ENCODE peak calls at places on chromosomes 4 and X, in four cellular contexts. F is activated B cell treated with CpG ODN at 0.5 μM for 24 hours, K is foreskin keratinocyte, G is IMR-90. P is an unnamed sample.

GRCh38 chr4:13535708-13536361 is 8.5 kb downstream of the NKX3-2 start:
- DNase-seq in F (no peak), G (no peak), K (no peak), P (no peak)

GRCh38 chr4:15809058-15809457 is 30.9 kb downstream of the CD38 start:
- DNase-seq in G (no peak), K (no peak), F (no peak), P (no peak)

GRCh38 chr4:5365071-5366008 is 314.1 kb downstream of the STK32B start:
- DNase-seq in F (no peak), G (peak), K (peak), P (peak)

GRCh38 chr4:74319506-74319905 is 11.2 kb downstream of the EPGN start:
- DNase-seq in G (peak), F (no peak), K (peak), P (no peak)

GRCh38 chr4:93828830-93829530 is 427 bp downstream of the ATOH1 start:
- DNase-seq in F (no peak), K (no peak), G (no peak), P (no peak)

GRCh38 chr4:100986360-100986868 is 360.9 kb downstream of the PPP3CA start:
- DNase-seq in G (no peak), F (no peak), K (no peak), P (peak)

GRCh38 chr4:188053302-188053701 is 56.1 kb downstream of the TRIML2 start:
- DNase-seq in F (no peak), K (no peak), G (no peak), P (no peak)

GRCh38 chrX:17374619-17375360 is at the start of gene NHS:
- DNase-seq in G (peak), F (no peak), K (peak), P (no peak)

GRCh38 chrX:84168095-84168494 is 19.9 kb downstream of the RPS6KA6 start:
- DNase-seq in K (peak), G (peak), F (no peak), P (no peak)

GRCh38 chr4:26005764-26006163 is 91.7 kb downstream of the SMIM20 start:
- DNase-seq in F (no peak), G (no peak), K (no peak), P (no peak)

GRCh38 chr4:8847764-8848163 is 23.9 kb downstream of the HMX1 start:
- DNase-seq in F (no peak), G (no peak), K (no peak), P (no peak)

GRCh38 chr4:182717788-182718583 is 199.2 kb downstream of the DCTD start:
- DNase-seq in K (no peak), F (no peak), G (no peak), P (no peak)

GRCh38 chr4:170853422-170854021 is 763.8 kb upstream of the AADAT start:
- DNase-seq in K (peak), G (no peak), F (no peak), P (no peak)

GRCh38 chrX:6291444-6291843 is 62.8 kb upstream of the NLGN4X start:
- DNase-seq in G (no peak), F (no peak), K (no peak), P (no peak)

GRCh38 chr4:184100297-184100885 is 117.3 kb downstream of the ENPP6 start:
- DNase-seq in F (no peak), K (peak), G (peak), P (no peak)

GRCh38 chrX:87583679-87584078 is 66.1 kb downstream of the KLHL4 start:
- DNase-seq in K (no peak), F (no peak), G (peak), P (no peak)

GRCh38 chr4:139015948-139016451 is 419 bp downstream of the NOCT start:
- DNase-seq in F (no peak), G (peak), K (no peak), P (no peak)

GRCh38 chr4:8242782-8243556 is 26.6 kb upstream of the HTRA3 start:
- DNase-seq in K (no peak), F (no peak), G (no peak), P (no peak)

DNA sequence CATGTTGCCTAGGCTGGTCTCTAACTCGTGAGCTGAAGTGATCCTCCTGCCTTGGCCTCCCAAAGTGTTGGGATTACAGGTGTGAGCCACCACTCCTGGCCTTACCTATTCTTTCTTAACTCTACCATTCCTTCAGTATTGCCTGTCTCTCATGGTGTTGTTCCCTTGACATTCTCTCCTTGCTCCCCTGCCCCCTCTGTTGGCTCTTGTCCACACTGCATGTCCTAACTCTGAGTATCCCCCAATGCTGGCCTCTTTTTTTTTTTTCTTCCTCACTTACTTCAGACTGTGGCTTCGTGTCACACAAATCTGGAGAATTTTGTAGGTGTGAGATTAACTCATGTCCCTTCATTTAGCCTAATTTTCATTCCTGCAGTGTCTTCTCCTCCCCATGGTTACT is 22.9 kb upstream of the FRMPD4 start:
- DNase-seq in K (no peak), F (no peak), G (no peak), P (no peak)
- TF ChIP-seq CTCF in K (peak), F (no peak), G (no peak), P (peak)

DNA sequence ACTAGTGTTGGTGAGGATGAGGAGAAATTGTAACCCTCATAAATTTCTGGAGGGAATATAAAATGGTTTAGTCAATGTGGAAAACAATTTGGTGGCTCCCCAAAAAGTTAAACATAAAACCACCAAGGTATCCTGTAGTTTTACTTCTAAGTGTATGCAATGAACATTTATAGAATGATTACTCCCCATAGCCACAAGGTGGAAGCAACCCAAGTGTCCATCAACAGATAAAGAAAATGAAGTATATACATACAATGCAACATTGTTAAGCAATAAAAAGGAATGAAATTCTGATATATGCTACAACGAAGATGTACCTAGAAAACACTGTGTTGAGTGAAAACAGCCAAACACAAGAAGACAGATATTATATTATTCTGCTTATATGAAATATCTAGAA is 569.1 kb upstream of the GRID2 start:
- DNase-seq in K (peak), F (no peak), G (no peak), P (no peak)
- TF ChIP-seq CTCF in K (peak), F (no peak), G (no peak), P (peak)

GRCh38 chr4:185540040-185540439 is 4.7 kb upstream of the PDLIM3 start:
- DNase-seq in K (no peak), F (no peak), G (no peak), P (no peak)
- TF ChIP-seq CTCF in K (no peak), F (no peak), G (no peak), P (no peak)

DNA sequence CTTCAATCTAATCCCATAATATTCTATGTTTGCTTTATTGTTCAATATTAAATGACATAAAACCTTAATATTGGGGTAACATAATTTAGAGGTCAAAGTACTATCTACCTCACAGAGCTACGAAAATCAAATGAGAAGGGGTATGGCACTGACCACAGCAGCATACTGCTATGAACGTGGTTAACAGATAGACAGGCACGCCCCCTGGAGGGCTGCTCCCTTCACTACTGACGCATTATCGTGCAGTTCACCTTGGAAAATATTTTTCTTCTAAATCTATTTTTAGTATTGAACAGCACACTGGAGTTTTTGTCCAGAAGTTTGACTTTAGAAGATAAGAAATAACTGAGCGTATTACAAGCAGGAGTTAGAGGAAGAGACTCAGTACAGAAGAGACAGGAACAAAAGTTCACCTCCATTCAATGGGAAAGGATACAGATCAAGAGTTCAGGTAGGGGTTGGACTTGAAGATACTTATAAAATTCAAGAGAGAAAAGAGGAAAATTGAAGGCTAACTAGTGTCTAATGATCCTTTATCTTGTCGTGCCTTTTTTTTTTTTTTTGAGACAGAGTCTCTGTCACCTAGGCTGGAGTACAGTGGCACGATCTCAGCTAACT is 22.7 kb downstream of the MAP9 start:
- DNase-seq in F (no peak), K (no peak), G (peak), P (no peak)
- TF ChIP-seq CTCF in F (no peak), K (peak), G (peak), P (peak)